ENCODE peak calls at places on chromosomes 2 and 18, in five cellular contexts. O is psoas muscle, T is adrenal gland, K is stomach, Y is ovary. U is an unnamed sample.
A peak's percentile ranks its signal among the peaks of the same experiment; 100 is the strongest.

GRCh38 chr2:215726070-215726469 is 287.3 kb downstream of the MREG start:
- DNase-seq in T (no peak), K (no peak), O (no peak), Y (no peak), U (no peak)

GRCh38 chr2:20604401-20604911 is 46.4 kb downstream of the HS1BP3 start:
- DNase-seq in Y (no peak), T (no peak), K (peak; percentile 20), O (no peak), U (no peak)

GRCh38 chr2:85753525-85754312 is at the start of gene ATOH8:
- DNase-seq in K (peak; percentile 82), Y (peak; percentile 77), O (peak; percentile 83), T (peak; percentile 36), U (no peak)

GRCh38 chr18:73462092-73462491 is 594.3 kb upstream of the NETO1 start:
- DNase-seq in Y (no peak), T (peak; percentile 14), O (no peak), K (no peak), U (no peak)

GRCh38 chr2:64943387-64944150 is 45.6 kb upstream of the SLC1A4 start:
- DNase-seq in T (peak; percentile 82), O (peak; percentile 87), Y (peak; percentile 44), K (peak; percentile 48), U (no peak)

GRCh38 chr18:41378628-41379027 is 576.4 kb upstream of the PIK3C3 start:
- DNase-seq in K (no peak), O (no peak), Y (no peak), T (no peak), U (no peak)

GRCh38 chr2:218733615-218734021 is 23.0 kb downstream of the TTLL4 start:
- DNase-seq in T (no peak), K (peak; percentile 34), O (peak; percentile 21), Y (no peak), U (peak; percentile 48)

GRCh38 chr2:23967846-23968245 is 27.6 kb downstream of the UBXN2A start:
- DNase-seq in O (no peak), Y (no peak), K (no peak), T (no peak), U (no peak)

DNA sequence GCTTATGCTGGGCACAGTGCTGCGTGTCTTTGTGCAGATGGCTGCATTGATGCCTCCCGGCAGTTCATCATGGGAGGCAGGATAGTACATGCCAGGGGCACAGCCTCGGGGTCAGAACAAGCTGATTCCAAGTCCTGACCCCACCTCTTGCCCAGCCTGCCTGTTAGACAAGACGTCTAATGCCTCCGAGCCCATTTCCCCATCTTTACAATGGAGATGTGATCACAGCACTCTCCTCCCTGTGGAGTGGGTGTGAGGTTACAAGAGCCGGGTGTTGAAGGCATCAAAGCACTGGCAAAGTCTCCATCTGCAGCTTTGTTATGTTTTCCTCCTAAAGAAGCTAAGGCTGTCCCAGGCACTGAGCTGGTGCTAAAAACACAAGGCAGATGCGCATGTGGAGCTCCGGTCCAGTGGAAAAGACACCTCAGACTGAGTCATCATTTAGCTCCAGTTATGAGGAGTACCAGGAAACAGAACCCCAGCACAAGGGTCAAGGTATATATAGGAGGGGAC is 125.7 kb upstream of the EPAS1 start:
- DNase-seq in Y (no peak), O (no peak), K (no peak), T (no peak), U (no peak)
- H3K4me1 ChIP-seq in Y (no peaks in the 10 kb centered on the region), O (no peaks in the 10 kb centered on the region), K (peaks cover 42% of the 10 kb centered on the region), T (no peaks in the 10 kb centered on the region), U (no peaks in the 10 kb centered on the region)

GRCh38 chr2:177243476-177243875 is 21.1 kb downstream of the NFE2L2 start:
- DNase-seq in T (no peak), Y (no peak), K (no peak), O (no peak), U (no peak)
- H3K4me3 ChIP-seq in T (no peak overlapping the region), Y (no peak overlapping the region), K (no peak overlapping the region), O (peak overlapping the region; percentile 58), U (no peak overlapping the region)

DNA sequence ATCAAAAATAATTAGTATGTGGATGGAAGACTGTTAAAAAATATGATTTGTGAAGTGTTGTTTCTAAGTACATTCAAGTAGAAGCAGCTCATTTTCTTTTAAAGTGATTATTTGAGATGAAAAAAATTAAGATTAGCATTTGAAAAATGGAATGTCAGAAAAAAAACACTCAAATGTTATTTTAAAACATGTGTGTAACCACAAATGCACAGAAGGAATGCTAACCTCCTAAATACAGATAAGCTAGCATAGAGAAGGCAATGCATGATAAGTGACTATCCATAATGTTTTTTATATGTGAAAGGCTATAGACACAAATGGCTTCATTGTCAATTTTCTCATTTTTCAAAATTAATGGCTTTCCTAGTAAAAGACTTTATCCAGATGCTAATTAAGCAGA is 198.9 kb downstream of the NYAP2 start:
- DNase-seq in T (no peak), O (no peak), Y (no peak), K (no peak), U (no peak)
- H3K27ac ChIP-seq in T (no peak overlapping the region), O (no peak overlapping the region), Y (no peak overlapping the region), K (no peak overlapping the region), U (no peak overlapping the region)

GRCh38 chr2:43038034-43038719 is 188.2 kb downstream of the ZFP36L2 start:
- DNase-seq in O (no peak), Y (peak; percentile 60), K (no peak), T (no peak), U (no peak)

GRCh38 chr2:43041167-43041566 is 185.2 kb downstream of the ZFP36L2 start:
- DNase-seq in K (no peak), O (no peak), Y (no peak), T (no peak), U (no peak)

GRCh38 chr2:43040084-43040854 is 186.1 kb downstream of the ZFP36L2 start:
- DNase-seq in O (no peak), Y (no peak), K (no peak), T (no peak), U (no peak)

GRCh38 chr2:43038720-43039099 is 187.7 kb downstream of the ZFP36L2 start:
- DNase-seq in Y (no peak), T (no peak), O (no peak), K (no peak), U (no peak)

DNA sequence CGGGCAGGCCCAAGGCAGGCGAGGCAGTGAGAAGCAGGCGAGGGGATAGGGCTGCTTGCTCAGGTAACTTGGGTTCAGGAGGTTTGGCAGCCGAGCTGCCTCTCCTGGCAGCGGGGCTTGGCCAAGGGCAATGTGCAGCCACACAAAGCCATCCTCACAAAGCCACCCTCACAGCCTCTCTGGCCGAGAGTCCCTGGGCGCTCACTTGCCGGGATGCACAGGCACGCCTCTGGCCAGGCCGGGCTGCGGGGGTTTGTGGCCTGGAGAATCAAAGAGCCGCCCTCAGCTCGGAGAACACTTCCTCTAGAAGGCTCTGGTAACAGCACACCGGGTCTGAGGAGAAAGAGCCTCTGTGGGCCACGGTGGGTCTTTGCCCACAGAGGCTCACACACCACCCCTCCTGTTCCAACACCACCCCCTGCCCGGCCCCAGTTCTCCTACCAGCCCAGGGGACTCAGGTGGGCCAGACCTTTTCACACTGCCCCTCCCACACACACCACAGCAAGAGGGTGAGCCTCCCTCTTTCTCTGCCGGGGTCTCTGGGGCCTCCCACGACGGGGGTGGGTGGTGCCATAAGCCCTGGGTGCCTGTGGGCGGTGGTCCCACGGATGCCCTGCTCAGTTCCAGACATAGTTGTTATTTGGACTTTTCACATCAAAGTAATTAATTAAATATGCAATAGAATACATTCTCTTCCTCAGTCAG is 186.9 kb downstream of the ZFP36L2 start:
- DNase-seq in T (no peak), K (no peak), Y (no peak), O (no peak), U (no peak)
- H3K4me1 ChIP-seq in T (peaks cover 10% of the 10 kb centered on the region), K (peaks cover 20% of the 10 kb centered on the region), Y (peaks cover 23% of the 10 kb centered on the region), O (no peaks in the 10 kb centered on the region), U (no peaks in the 10 kb centered on the region)

GRCh38 chr2:15154289-15154688 is 406.8 kb downstream of the NBAS start:
- DNase-seq in K (no peak), Y (no peak), T (no peak), O (no peak), U (no peak)

GRCh38 chr2:15146960-15147359 is 414.2 kb downstream of the NBAS start:
- DNase-seq in O (no peak), K (no peak), T (no peak), Y (no peak), U (no peak)

GRCh38 chr2:15149063-15149462 is 412.1 kb downstream of the NBAS start:
- DNase-seq in T (no peak), Y (no peak), K (no peak), O (no peak), U (no peak)

GRCh38 chr2:15155959-15156574 is 405.1 kb downstream of the NBAS start:
- DNase-seq in K (no peak), Y (no peak), T (no peak), O (no peak), U (no peak)

DNA sequence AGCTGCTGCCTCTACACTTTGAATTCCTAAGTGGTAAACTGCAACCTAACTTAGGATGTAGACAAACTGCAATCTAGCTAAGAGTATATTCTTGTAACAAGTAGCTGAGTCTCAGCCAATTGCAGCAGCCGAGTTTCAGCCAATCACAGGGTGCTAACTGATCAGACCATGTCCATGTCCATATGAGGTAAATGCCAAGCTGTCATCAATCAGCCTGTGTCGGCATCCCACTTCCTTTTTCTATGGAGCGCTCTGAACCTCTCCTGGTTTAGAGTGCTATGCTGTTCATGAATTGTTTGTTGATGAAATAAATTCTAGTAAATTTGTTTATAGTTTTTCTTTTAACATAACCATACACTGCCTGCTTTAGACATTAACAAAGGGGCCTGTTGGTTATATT is 408.8 kb downstream of the NBAS start:
- DNase-seq in Y (no peak), O (no peak), T (no peak), K (no peak), U (no peak)
- H3K4me3 ChIP-seq in Y (no peak overlapping the region), O (no peak overlapping the region), T (no peak overlapping the region), K (no peak overlapping the region), U (no peak overlapping the region)

GRCh38 chr2:196276421-196276820 is 105.0 kb upstream of the STK17B start:
- DNase-seq in Y (no peak), O (no peak), T (no peak), K (no peak), U (no peak)
- H3K27ac ChIP-seq in Y (no peak overlapping the region), O (no peak overlapping the region), T (no peak overlapping the region), K (no peak overlapping the region), U (peak overlapping the region; percentile 37)

U was measured in CD4-positive, alpha-beta memory T cell.